ENCODE peak calls at places on chromosomes 7 and 10, in nine cellular contexts. V, J, P, Q, T, B, G, H and R are unnamed samples.

GRCh38 chr7:91776166-91776565 is 104.3 kb downstream of the MTERF1 start:
- DNase-seq in V (no peak), J (no peak), P (no peak), Q (no peak), T (no peak), B (no peak), G (no peak), H (no peak), R (no peak)

GRCh38 chr10:48791267-48791928 is 106.7 kb downstream of the WDFY4 start:
- DNase-seq in V (no peak), J (peak), P (no peak), Q (no peak), T (no peak), B (no peak), G (no peak), H (no peak), R (no peak)

GRCh38 chr10:21953585-21954057 is 49.9 kb downstream of the DNAJC1 start:
- DNase-seq in V (no peak), J (no peak), P (peak), Q (peak), T (no peak), B (no peak), G (no peak), H (peak), R (no peak)

GRCh38 chr7:110774066-110774465 is 316.9 kb upstream of the LRRN3 start:
- DNase-seq in V (no peak), J (peak), P (no peak), Q (no peak), T (no peak), B (no peak), G (no peak), H (no peak), R (no peak)

GRCh38 chr10:104435822-104436221 is 82.2 kb downstream of the CFAP58 start:
- DNase-seq in V (no peak), J (no peak), P (peak), Q (no peak), T (no peak), B (no peak), G (no peak), H (no peak), R (no peak)

GRCh38 chr10:80464557-80465466 is 10.7 kb downstream of the TSPAN14 start:
- DNase-seq in V (peak), J (peak), P (peak), Q (peak), T (peak), B (peak), G (peak), H (no peak), R (peak)

GRCh38 chr10:1706256-1706655 is 31.1 kb downstream of the ADARB2 start:
- DNase-seq in V (no peak), J (no peak), P (no peak), Q (no peak), T (no peak), B (no peak), G (no peak), H (no peak), R (no peak)

GRCh38 chr10:102152545-102152890 is 329 bp downstream of the NOLC1 start:
- DNase-seq in V (no peak), J (peak), P (peak), Q (peak), T (no peak), B (no peak), G (no peak), H (no peak), R (no peak)

GRCh38 chr10:86256690-86257315 is 109.8 kb downstream of the GRID1 start:
- DNase-seq in V (no peak), J (no peak), P (no peak), Q (no peak), T (no peak), B (no peak), G (no peak), H (no peak), R (no peak)

GRCh38 chr10:71260622-71261325 is 48.4 kb downstream of the UNC5B start:
- DNase-seq in V (no peak), J (peak), P (peak), Q (peak), T (peak), B (peak), G (no peak), H (peak), R (no peak)

GRCh38 chr7:20894806-20895205 is 108.1 kb upstream of the SP8 start:
- DNase-seq in V (no peak), J (no peak), P (no peak), Q (no peak), T (no peak), B (no peak), G (no peak), H (no peak), R (no peak)

GRCh38 chr10:33676606-33677005 is 342.1 kb upstream of the NRP1 start:
- DNase-seq in V (no peak), J (no peak), P (no peak), Q (no peak), T (no peak), B (no peak), G (no peak), H (no peak), R (no peak)

GRCh38 chr10:131937832-131938231 is 37.0 kb downstream of the PPP2R2D start:
- DNase-seq in V (no peak), J (peak), P (no peak), Q (peak), T (no peak), B (no peak), G (no peak), H (no peak), R (no peak)

GRCh38 chr7:137484326-137484725 is 140.8 kb upstream of the PTN start:
- DNase-seq in V (no peak), J (no peak), P (peak), Q (no peak), T (no peak), B (no peak), G (no peak), H (no peak), R (no peak)

GRCh38 chr7:137489880-137490279 is 146.3 kb upstream of the PTN start:
- DNase-seq in V (no peak), J (no peak), P (no peak), Q (no peak), T (no peak), B (no peak), G (no peak), H (no peak), R (no peak)

GRCh38 chr7:137492889-137493288 is 149.4 kb upstream of the PTN start:
- DNase-seq in V (no peak), J (no peak), P (no peak), Q (no peak), T (no peak), B (no peak), G (no peak), H (no peak), R (no peak)

GRCh38 chr7:137485818-137486217 is 142.3 kb upstream of the PTN start:
- DNase-seq in V (no peak), J (no peak), P (no peak), Q (no peak), T (no peak), B (no peak), G (no peak), H (no peak), R (no peak)

GRCh38 chr7:137488038-137488437 is 144.5 kb upstream of the PTN start:
- DNase-seq in V (no peak), J (no peak), P (peak), Q (no peak), T (no peak), B (no peak), G (no peak), H (no peak), R (no peak)
- TF ChIP-seq CTCF in V (no peak), J (no peak), P (peak), Q (no peak), T (peak), B (no peak), G (peak), H (peak), R (peak)

DNA sequence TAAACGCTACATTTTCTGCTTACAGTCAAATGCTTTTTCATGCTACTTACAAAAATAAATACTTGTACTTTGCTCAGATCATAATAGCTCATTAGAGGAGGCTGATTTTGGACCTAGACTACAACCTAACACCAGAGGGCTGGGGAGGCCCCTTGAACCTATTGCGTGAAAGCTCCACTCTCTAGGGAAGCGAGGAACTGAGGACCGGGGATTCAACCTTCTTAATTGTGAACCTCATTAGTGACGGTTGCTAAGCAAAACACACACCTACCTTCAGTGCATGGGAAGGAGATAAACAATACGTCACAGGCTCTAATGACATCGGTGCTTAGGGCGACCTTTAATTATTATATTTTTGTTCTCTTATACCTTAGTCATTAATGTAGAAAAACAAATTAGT is 92.1 kb downstream of the EBF3 start:
- DNase-seq in V (no peak), J (no peak), P (no peak), Q (no peak), T (no peak), B (no peak), G (no peak), H (no peak), R (no peak)
- TF ChIP-seq CTCF in V (no peak), J (no peak), P (no peak), Q (no peak), T (no peak), B (no peak), G (no peak), H (no peak), R (no peak)

DNA sequence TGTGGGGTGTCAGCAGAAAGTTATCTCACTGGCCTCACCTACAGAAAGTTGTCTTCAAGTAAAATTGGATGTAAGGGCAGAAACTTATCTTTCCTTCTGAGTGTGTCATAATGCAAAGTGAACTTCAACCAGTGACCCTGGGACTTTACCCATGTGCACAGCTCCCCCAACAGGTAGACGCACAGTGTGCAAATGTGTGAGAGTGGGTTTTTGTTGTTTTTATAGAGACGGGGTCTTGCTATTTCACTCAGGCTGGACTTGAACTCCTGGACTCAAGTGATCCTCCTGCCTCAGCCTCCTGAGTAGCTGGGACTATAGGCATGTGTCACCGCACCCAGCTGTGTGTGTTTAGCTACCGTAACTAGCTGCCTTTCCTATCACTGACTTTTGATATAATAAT is 6.4 kb upstream of the KAZALD1 start:
- DNase-seq in V (no peak), J (no peak), P (no peak), Q (no peak), T (no peak), B (no peak), G (no peak), H (no peak), R (no peak)
- TF ChIP-seq CTCF in V (no peak), J (no peak), P (no peak), Q (peak), T (no peak), B (no peak), G (peak), H (no peak), R (no peak)

DNA sequence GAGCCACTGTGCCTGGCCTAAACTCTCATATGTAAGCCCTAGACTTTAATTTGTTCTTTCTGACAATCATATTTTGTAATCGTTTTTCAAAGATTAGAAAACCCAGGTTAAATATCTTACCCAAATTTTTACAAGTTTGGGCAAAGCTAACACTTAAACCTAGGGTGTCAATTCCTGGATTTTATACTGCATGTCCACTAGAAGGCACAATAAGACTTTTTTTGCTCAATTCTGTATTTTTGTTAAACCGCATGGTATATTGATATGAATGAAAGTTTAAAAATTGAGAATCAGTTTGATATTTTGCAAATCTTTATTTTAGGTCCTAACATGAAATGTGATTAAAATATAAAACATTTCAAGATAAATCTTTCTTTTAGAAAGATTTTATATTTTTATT is 29.3 kb downstream of the DYNC2I1 start:
- DNase-seq in V (no peak), J (no peak), P (peak), Q (no peak), T (no peak), B (no peak), G (no peak), H (peak), R (no peak)
- TF ChIP-seq CTCF in V (no peak), J (no peak), P (peak), Q (no peak), T (peak), B (no peak), G (peak), H (peak), R (no peak)

GRCh38 chr7:72163266-72163665 is 248.9 kb downstream of the CALN1 start:
- DNase-seq in V (no peak), J (no peak), P (no peak), Q (no peak), T (no peak), B (no peak), G (no peak), H (no peak), R (no peak)

GRCh38 chr7:72161534-72161933 is 250.6 kb downstream of the CALN1 start:
- DNase-seq in V (no peak), J (no peak), P (no peak), Q (no peak), T (no peak), B (peak), G (no peak), H (no peak), R (no peak)
- TF ChIP-seq CTCF in V (no peak), J (no peak), P (no peak), Q (no peak), T (no peak), B (peak), G (peak), H (no peak), R (peak)

GRCh38 chr10:12068467-12069269 is at the start of gene DHTKD1:
- DNase-seq in V (peak), J (peak), P (peak), Q (peak), T (peak), B (peak), G (peak), H (peak), R (peak)
- TF ChIP-seq CTCF in V (peak), J (peak), P (peak), Q (peak), T (peak), B (no peak), G (peak), H (peak), R (no peak)

GRCh38 chr7:102255501-102255900 is 31.2 kb upstream of the SH2B2 start:
- DNase-seq in V (no peak), J (no peak), P (no peak), Q (no peak), T (no peak), B (no peak), G (no peak), H (no peak), R (no peak)

GRCh38 chr7:102255916-102256315 is 30.8 kb upstream of the SH2B2 start:
- DNase-seq in V (no peak), J (no peak), P (no peak), Q (no peak), T (no peak), B (no peak), G (no peak), H (no peak), R (no peak)

GRCh38 chr7:102253973-102254370 is 32.7 kb upstream of the SH2B2 start:
- DNase-seq in V (no peak), J (no peak), P (no peak), Q (no peak), T (no peak), B (no peak), G (no peak), H (no peak), R (no peak)

GRCh38 chr7:102253076-102253972 is 33.3 kb upstream of the SH2B2 start:
- DNase-seq in V (no peak), J (peak), P (no peak), Q (no peak), T (no peak), B (no peak), G (no peak), H (no peak), R (no peak)

DNA sequence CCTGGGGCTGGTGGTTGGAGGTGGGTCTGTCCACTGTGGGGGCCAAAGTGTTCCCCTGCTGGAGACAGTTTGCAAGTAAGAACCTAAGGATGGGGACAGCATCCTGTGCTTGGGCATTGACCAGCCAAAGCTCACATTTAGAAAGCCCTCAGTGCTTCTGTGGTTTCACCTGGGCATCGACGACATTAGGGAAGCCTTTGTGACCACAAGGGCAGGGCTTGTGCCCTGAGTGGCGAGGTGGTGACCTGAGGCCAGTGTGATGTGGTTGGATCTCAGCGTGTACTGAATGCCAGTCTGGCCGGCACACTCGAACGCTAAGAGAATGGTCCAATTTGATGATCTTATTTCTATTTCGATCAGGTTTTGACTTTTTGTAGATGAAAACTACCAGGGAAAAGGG is 32.1 kb upstream of the SH2B2 start:
- DNase-seq in V (no peak), J (no peak), P (no peak), Q (no peak), T (no peak), B (no peak), G (no peak), H (no peak), R (no peak)
- TF ChIP-seq CTCF in V (no peak), J (no peak), P (no peak), Q (no peak), T (no peak), B (no peak), G (no peak), H (no peak), R (no peak)

DNA sequence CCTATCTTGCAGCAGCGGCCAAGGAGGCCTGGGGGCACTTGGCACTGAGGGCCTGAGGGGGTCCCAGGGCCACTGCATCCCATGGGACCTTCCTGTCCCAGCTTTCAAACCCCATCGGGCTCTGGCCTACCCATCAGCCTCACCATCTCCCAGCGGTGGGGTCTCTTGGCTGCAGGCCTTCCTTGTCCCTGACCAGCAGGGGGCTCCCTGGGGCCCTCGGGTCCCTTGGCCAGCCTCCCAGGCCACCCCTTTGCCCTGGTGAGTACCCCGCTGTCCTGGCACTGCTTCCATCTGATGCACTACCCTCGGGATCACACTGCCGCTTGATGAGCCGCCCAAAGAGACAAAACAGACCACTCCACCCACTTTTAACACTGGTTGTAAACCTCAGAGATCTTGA is 43.5 kb downstream of the YKT6 start:
- DNase-seq in V (no peak), J (peak), P (no peak), Q (peak), T (no peak), B (peak), G (no peak), H (peak), R (peak)
- TF ChIP-seq CTCF in V (no peak), J (peak), P (peak), Q (peak), T (peak), B (peak), G (peak), H (peak), R (peak)

DNA sequence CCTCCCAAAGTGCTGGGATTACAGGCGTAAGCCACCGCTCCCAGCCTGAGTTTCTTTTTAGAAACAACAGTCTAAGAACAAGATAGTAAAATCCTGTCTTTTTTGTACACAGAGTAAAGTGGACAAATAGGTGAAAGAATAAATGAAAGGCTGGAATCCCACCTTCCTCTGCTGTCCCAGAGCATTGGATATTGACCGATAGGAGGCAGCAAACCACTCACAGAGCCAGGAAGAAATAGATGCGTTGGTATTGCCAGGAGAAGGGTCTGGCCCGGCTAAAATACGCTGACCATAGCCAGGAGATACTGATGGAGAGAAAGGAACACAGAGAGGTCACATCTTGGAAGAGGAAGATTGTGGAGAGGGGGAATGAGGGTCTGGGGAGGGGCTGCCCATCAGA is 11.4 kb upstream of the ZNF12 start:
- DNase-seq in V (no peak), J (no peak), P (no peak), Q (no peak), T (no peak), B (no peak), G (no peak), H (no peak), R (no peak)
- TF ChIP-seq CTCF in V (no peak), J (no peak), P (no peak), Q (no peak), T (no peak), B (no peak), G (no peak), H (peak), R (no peak)

DNA sequence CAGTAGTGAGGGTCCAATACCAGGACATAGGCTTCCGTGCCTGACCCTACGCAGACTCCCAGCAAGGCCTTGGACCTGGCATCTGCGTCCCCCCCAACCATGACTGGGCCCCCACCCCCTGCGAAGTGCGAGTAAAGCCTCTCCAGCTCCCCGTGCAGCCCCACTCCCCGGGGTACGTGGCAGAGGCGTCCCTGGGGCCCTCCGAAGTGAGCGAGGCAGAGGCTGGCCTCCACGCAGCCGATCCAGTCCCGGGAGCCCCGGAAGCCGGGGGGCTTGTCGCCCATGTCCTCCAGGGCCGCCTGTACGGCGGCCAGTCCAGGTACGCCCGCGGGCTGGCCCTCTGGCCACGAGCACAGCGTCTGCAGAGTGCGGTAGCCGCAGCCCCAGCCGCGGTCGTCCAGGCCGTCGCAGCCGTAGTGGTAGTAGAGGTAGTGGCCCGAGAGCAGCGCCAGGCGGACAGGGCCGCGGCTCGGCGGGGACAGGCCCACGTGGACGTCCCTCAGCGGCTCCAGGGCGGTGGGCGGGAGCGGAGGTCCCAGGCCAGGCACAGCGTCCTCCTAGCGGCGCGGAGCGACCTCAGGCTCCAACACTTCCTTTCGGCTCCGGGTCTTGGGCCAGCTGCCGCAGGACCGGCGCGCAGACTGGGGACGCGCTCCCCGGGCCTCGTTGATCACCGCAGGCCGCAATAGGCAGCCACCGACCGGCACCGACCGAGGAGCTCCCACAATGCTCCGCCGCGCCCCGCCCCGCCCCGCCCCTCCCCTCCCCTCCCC is at the start of gene UFSP1:
- DNase-seq in V (no peak), J (no peak), P (no peak), Q (peak), T (no peak), B (no peak), G (peak), H (no peak), R (peak)
- TF ChIP-seq CTCF in V (no peak), J (no peak), P (no peak), Q (no peak), T (peak), B (no peak), G (peak), H (no peak), R (no peak)